ENCODE peak calls at places on chromosomes 16 and 17, in six cellular contexts. W, O, L, F, T and G are unnamed samples.

GRCh38 chr17:34665150-34665802 is 85.9 kb downstream of the TMEM132E start:
- ATAC-seq in F (no peak), T (peak), O (peak), W (no peak), L (peak), G (no peak)

GRCh38 chr17:58403312-58403711 is 14.0 kb downstream of the RNF43 start:
- ATAC-seq in W (no peak), F (no peak), T (no peak), O (no peak), L (no peak), G (no peak)

GRCh38 chr17:68526548-68526947 is 14.3 kb downstream of the PRKAR1A start:
- ATAC-seq in W (no peak), F (no peak), O (no peak), T (no peak), L (no peak), G (no peak)

GRCh38 chr16:53945996-53946395 is 242.0 kb downstream of the FTO start:
- ATAC-seq in F (no peak), T (no peak), O (peak), L (no peak), W (no peak), G (no peak)

GRCh38 chr16:8634991-8635736 is 13.7 kb downstream of the METTL22 start:
- ATAC-seq in W (no peak), O (no peak), L (no peak), F (no peak), T (no peak), G (no peak)

GRCh38 chr16:72312862-72313261 is 140.9 kb upstream of the PMFBP1 start:
- ATAC-seq in T (no peak), O (no peak), L (no peak), F (no peak), W (no peak), G (no peak)

GRCh38 chr16:75096730-75097129 is 19.9 kb downstream of the LDHD start:
- ATAC-seq in O (no peak), T (no peak), L (no peak), F (no peak), W (no peak), G (peak)

GRCh38 chr16:70252355-70252988 is 732 bp upstream of the EXOSC6 start:
- ATAC-seq in W (no peak), F (no peak), O (no peak), L (no peak), T (no peak), G (no peak)

GRCh38 chr16:17205279-17206139 is 265.3 kb downstream of the XYLT1 start:
- ATAC-seq in L (no peak), O (no peak), T (no peak), W (no peak), F (no peak), G (no peak)

GRCh38 chr16:12159672-12160071 is 183.1 kb downstream of the SNX29 start:
- ATAC-seq in O (no peak), F (no peak), L (no peak), W (no peak), T (no peak), G (no peak)

GRCh38 chr16:23035240-23035639 is 114.0 kb downstream of the USP31 start:
- ATAC-seq in W (no peak), L (no peak), O (no peak), T (no peak), F (no peak), G (no peak)

GRCh38 chr16:27356794-27357193 is 43.0 kb downstream of the IL4R start:
- ATAC-seq in O (no peak), F (no peak), W (no peak), T (no peak), L (no peak), G (no peak)

GRCh38 chr17:21425736-21426135 is 49.6 kb downstream of the KCNJ12 start:
- ATAC-seq in F (no peak), T (no peak), O (no peak), W (no peak), L (no peak), G (no peak)

GRCh38 chr16:86059253-86060171 is 160.6 kb downstream of the IRF8 start:
- ATAC-seq in O (no peak), W (no peak), T (no peak), F (no peak), L (no peak), G (no peak)

GRCh38 chr17:72119963-72120877 is 600 bp upstream of the SOX9 start:
- ATAC-seq in T (no peak), F (no peak), W (no peak), O (no peak), L (no peak), G (no peak)

GRCh38 chr16:22001591-22001990 is 675 bp upstream of the PDZD9 start:
- ATAC-seq in W (no peak), L (no peak), O (no peak), F (no peak), T (no peak), G (no peak)

GRCh38 chr16:58365623-58366022 is 26.6 kb upstream of the GINS3 start:
- ATAC-seq in O (no peak), F (no peak), T (no peak), W (no peak), L (no peak), G (no peak)

GRCh38 chr17:81917565-81918332 is at the start of gene SIRT7:
- ATAC-seq in O (peak), W (peak), T (peak), L (peak), F (peak), G (peak)

GRCh38 chr16:85908889-85909584 is 10.1 kb downstream of the IRF8 start:
- ATAC-seq in F (peak), W (no peak), T (no peak), L (no peak), O (peak), G (no peak)

GRCh38 chr16:81376880-81377279 is 62.1 kb downstream of the GAN start:
- ATAC-seq in O (no peak), W (peak), T (peak), L (no peak), F (no peak), G (peak)

GRCh38 chr17:64084086-64084939 is 45.6 kb downstream of the ERN1 start:
- ATAC-seq in T (no peak), W (no peak), F (no peak), L (no peak), O (no peak), G (peak)

GRCh38 chr16:3020604-3021448 is 658 bp downstream of the TNFRSF12A start:
- ATAC-seq in L (peak), F (no peak), O (no peak), T (peak), W (no peak), G (peak)

GRCh38 chr17:59219992-59220327 is 351 bp upstream of the GDPD1 start:
- ATAC-seq in W (no peak), T (no peak), O (no peak), F (no peak), L (no peak), G (no peak)

GRCh38 chr17:6452471-6453266 is 8.4 kb downstream of the PIMREG start:
- ATAC-seq in W (no peak), T (no peak), O (peak), L (no peak), F (no peak), G (no peak)

GRCh38 chr16:3656491-3657468 is 2.3 kb downstream of the DNASE1 start:
- ATAC-seq in F (no peak), W (peak), L (peak), T (peak), O (no peak), G (peak)

GRCh38 chr16:30028438-30029093 is 2.5 kb downstream of the TLCD3B start:
- ATAC-seq in L (no peak), W (no peak), O (no peak), T (no peak), F (peak), G (no peak)

GRCh38 chr17:82320140-82320840 is 2.9 kb upstream of the CD7 start:
- ATAC-seq in O (no peak), T (no peak), F (no peak), L (no peak), W (no peak), G (no peak)

GRCh38 chr16:10992112-10992511 is 47.7 kb downstream of the CLEC16A start:
- ATAC-seq in T (no peak), O (no peak), L (no peak), F (no peak), W (no peak), G (peak)

GRCh38 chr17:39071573-39071972 is 79.9 kb downstream of the PLXDC1 start:
- ATAC-seq in F (no peak), T (no peak), L (no peak), O (no peak), W (no peak), G (no peak)